ENCODE peak calls at places on chromosomes 13 and 19, in four cellular contexts. One of them, this sample, is unnamed. For H3K4me1, the result is how much of the 10 kb centered on the place peaks cover.

GRCh38 chr13:75645141-75645540 is 9.0 kb downstream of the LMO7 start:
- DNase-seq in breast epithelium: no peak
- DNase-seq in stomach: no peak
- DNase-seq in Panc1: no peak
- DNase-seq in this sample: no peak

GRCh38 chr19:47240996-47241918 is 10.3 kb upstream of the BBC3 start:
- DNase-seq in stomach: peak
- DNase-seq in breast epithelium: peak
- DNase-seq in Panc1: no peak
- DNase-seq in this sample: no peak

GRCh38 chr13:105914637-105915036 is 620.8 kb downstream of the EFNB2 start:
- DNase-seq in breast epithelium: no peak
- DNase-seq in stomach: no peak
- DNase-seq in Panc1: no peak
- DNase-seq in this sample: no peak

GRCh38 chr19:3671680-3672574 is 28.3 kb downstream of the PIP5K1C start:
- DNase-seq in Panc1: no peak
- DNase-seq in breast epithelium: no peak
- DNase-seq in stomach: no peak
- DNase-seq in this sample: no peak

GRCh38 chr13:64397699-64398098 is 2832.4 kb downstream of the PCDH9 start:
- DNase-seq in stomach: no peak
- DNase-seq in Panc1: no peak
- DNase-seq in breast epithelium: no peak
- DNase-seq in this sample: no peak

GRCh38 chr19:57363734-57364181 is 407 bp downstream of the TRAPPC2B start:
- DNase-seq in breast epithelium: no peak
- DNase-seq in Panc1: no peak
- DNase-seq in stomach: no peak
- DNase-seq in this sample: no peak

GRCh38 chr19:38070573-38070972 is 153.4 kb downstream of the DPF1 start:
- DNase-seq in breast epithelium: no peak
- DNase-seq in stomach: no peak
- DNase-seq in Panc1: no peak
- DNase-seq in this sample: no peak

GRCh38 chr13:106038752-106039151 is 496.7 kb downstream of the EFNB2 start:
- DNase-seq in stomach: no peak
- DNase-seq in Panc1: no peak
- DNase-seq in breast epithelium: no peak
- DNase-seq in this sample: no peak

GRCh38 chr13:34076943-34077703 is 259.2 kb downstream of the RFC3 start:
- DNase-seq in Panc1: no peak
- DNase-seq in stomach: no peak
- DNase-seq in breast epithelium: no peak
- DNase-seq in this sample: no peak

GRCh38 chr19:14404322-14404721 is 14.8 kb downstream of the DDX39A start:
- DNase-seq in breast epithelium: no peak
- DNase-seq in Panc1: no peak
- DNase-seq in stomach: no peak
- DNase-seq in this sample: no peak

GRCh38 chr13:23956106-23956505 is 58.8 kb upstream of the C1QTNF9B start:
- DNase-seq in breast epithelium: no peak
- DNase-seq in Panc1: no peak
- DNase-seq in stomach: no peak
- DNase-seq in this sample: no peak

GRCh38 chr19:632228-633067 is 889 bp downstream of the POLRMT start:
- DNase-seq in stomach: no peak
- DNase-seq in breast epithelium: no peak
- DNase-seq in Panc1: no peak
- DNase-seq in this sample: no peak
- TF ChIP-seq POLR2AphosphoS5 in stomach: no peak
- TF ChIP-seq POLR2AphosphoS5 in breast epithelium: no peak
- TF ChIP-seq POLR2AphosphoS5 in Panc1: no peak
- TF ChIP-seq POLR2AphosphoS5 in this sample: no peak

GRCh38 chr19:16141043-16141442 is 2.4 kb upstream of the HSH2D start:
- DNase-seq in breast epithelium: no peak
- DNase-seq in stomach: no peak
- DNase-seq in Panc1: no peak
- DNase-seq in this sample: no peak
- H3K4me1 ChIP-seq in breast epithelium: under half
- H3K4me1 ChIP-seq in stomach: under half
- H3K4me1 ChIP-seq in Panc1: under half
- H3K4me1 ChIP-seq in this sample: under half

GRCh38 chr13:78197231-78197630 is 278.6 kb upstream of the EDNRB start:
- DNase-seq in Panc1: no peak
- DNase-seq in stomach: no peak
- DNase-seq in breast epithelium: no peak
- DNase-seq in this sample: no peak
- TF ChIP-seq POLR2AphosphoS5 in Panc1: no peak
- TF ChIP-seq POLR2AphosphoS5 in stomach: no peak
- TF ChIP-seq POLR2AphosphoS5 in breast epithelium: no peak
- TF ChIP-seq POLR2AphosphoS5 in this sample: no peak

GRCh38 chr13:40940841-40941240 is 78.3 kb downstream of the ELF1 start:
- DNase-seq in Panc1: no peak
- DNase-seq in breast epithelium: no peak
- DNase-seq in stomach: no peak
- DNase-seq in this sample: no peak
- H3K4me1 ChIP-seq in Panc1: under half
- H3K4me1 ChIP-seq in breast epithelium: under half
- H3K4me1 ChIP-seq in stomach: under half
- H3K4me1 ChIP-seq in this sample: under half

GRCh38 chr19:36638862-36639510 is 27.7 kb downstream of the ZNF461 start:
- DNase-seq in breast epithelium: no peak
- DNase-seq in stomach: no peak
- DNase-seq in Panc1: no peak
- DNase-seq in this sample: no peak
- TF ChIP-seq POLR2AphosphoS5 in breast epithelium: no peak
- TF ChIP-seq POLR2AphosphoS5 in stomach: no peak
- TF ChIP-seq POLR2AphosphoS5 in Panc1: no peak
- TF ChIP-seq POLR2AphosphoS5 in this sample: no peak

GRCh38 chr13:99435116-99435515 is 66.2 kb upstream of the TM9SF2 start:
- DNase-seq in breast epithelium: no peak
- DNase-seq in stomach: no peak
- DNase-seq in Panc1: no peak
- DNase-seq in this sample: no peak

GRCh38 chr13:99433543-99434075 is 67.7 kb upstream of the TM9SF2 start:
- DNase-seq in stomach: no peak
- DNase-seq in breast epithelium: no peak
- DNase-seq in Panc1: no peak
- DNase-seq in this sample: no peak

GRCh38 chr13:99432637-99433542 is 68.4 kb upstream of the TM9SF2 start:
- DNase-seq in breast epithelium: no peak
- DNase-seq in stomach: peak
- DNase-seq in Panc1: no peak
- DNase-seq in this sample: no peak

GRCh38 chr13:99436013-99436412 is 65.3 kb upstream of the TM9SF2 start:
- DNase-seq in breast epithelium: no peak
- DNase-seq in Panc1: no peak
- DNase-seq in stomach: no peak
- DNase-seq in this sample: no peak

GRCh38 chr13:99434258-99434788 is 66.9 kb upstream of the TM9SF2 start:
- DNase-seq in stomach: peak
- DNase-seq in Panc1: no peak
- DNase-seq in breast epithelium: no peak
- DNase-seq in this sample: no peak
- H3K4me1 ChIP-seq in stomach: under half
- H3K4me1 ChIP-seq in Panc1: under half
- H3K4me1 ChIP-seq in breast epithelium: under half
- H3K4me1 ChIP-seq in this sample: under half

GRCh38 chr13:76886292-76887061 is at the start of gene KCTD12:
- DNase-seq in Panc1: no peak
- DNase-seq in stomach: peak
- DNase-seq in breast epithelium: peak
- DNase-seq in this sample: no peak
- TF ChIP-seq POLR2AphosphoS5 in Panc1: no peak
- TF ChIP-seq POLR2AphosphoS5 in stomach: peak
- TF ChIP-seq POLR2AphosphoS5 in breast epithelium: peak
- TF ChIP-seq POLR2AphosphoS5 in this sample: peak